ENCODE peak calls at places on chromosome 5, in eight cellular contexts. S is kidney; V is right lobe of liver; M is CD8-positive, alpha-beta T cell; U is psoas muscle; W is ovary; G is breast epithelium; I is hepatocyte. Q is an unnamed sample.
A peak's percentile ranks its signal among the peaks of the same experiment; 100 is the strongest.

GRCh38 chr5:80780761-80781285 is 126.0 kb upstream of the DHFR start:
- DNase-seq in I (no peak), S (no peak), G (no peak), U (no peak), M (no peak), V (no peak), W (no peak), Q (no peak)

GRCh38 chr5:10607666-10608442 is 44.0 kb downstream of the ANKRD33B start:
- DNase-seq in V (no peak), W (no peak), U (peak; percentile 64), G (no peak), I (peak; percentile 61), S (no peak), M (no peak), Q (no peak)

GRCh38 chr5:111238826-111239225 is 14.6 kb downstream of the CAMK4 start:
- DNase-seq in M (no peak), W (no peak), U (no peak), V (no peak), I (no peak), S (no peak), G (peak; percentile 23), Q (no peak)

GRCh38 chr5:10250804-10251276 is 760 bp downstream of the CCT5 start:
- DNase-seq in V (no peak), S (no peak), I (no peak), W (no peak), U (no peak), G (no peak), M (no peak), Q (no peak)

GRCh38 chr5:148033138-148033537 is 30.6 kb upstream of the SPINK5 start:
- DNase-seq in S (no peak), V (no peak), U (no peak), I (no peak), G (no peak), W (no peak), M (no peak), Q (no peak)

GRCh38 chr5:99122976-99123375 is 194.2 kb upstream of the CHD1 start:
- DNase-seq in S (no peak), W (no peak), I (no peak), V (no peak), M (no peak), U (no peak), G (no peak), Q (no peak)

GRCh38 chr5:157540707-157541451 is 34.7 kb downstream of the ADAM19 start:
- DNase-seq in M (no peak), S (peak; percentile 84), G (no peak), W (peak; percentile 23), I (no peak), V (peak; percentile 38), U (peak; percentile 72), Q (no peak)

GRCh38 chr5:90386099-90386710 is 23.4 kb downstream of the CETN3 start:
- DNase-seq in I (peak; percentile 28), G (no peak), W (no peak), M (no peak), V (no peak), S (no peak), U (no peak), Q (no peak)

GRCh38 chr5:106780355-106780754 is 890.4 kb downstream of the EFNA5 start:
- DNase-seq in W (no peak), U (no peak), S (no peak), G (no peak), I (no peak), V (no peak), M (no peak), Q (no peak)

GRCh38 chr5:132456553-132457361 is 33.8 kb downstream of the IRF1 start:
- DNase-seq in U (peak; percentile 82), I (no peak), W (no peak), M (peak; percentile 74), S (peak; percentile 84), G (peak; percentile 76), V (peak; percentile 76), Q (no peak)

GRCh38 chr5:132458651-132459030 is 31.9 kb downstream of the IRF1 start:
- DNase-seq in G (no peak), S (no peak), M (no peak), I (no peak), W (no peak), U (no peak), V (no peak), Q (no peak)

GRCh38 chr5:132457371-132458225 is 33.0 kb downstream of the IRF1 start:
- DNase-seq in U (peak; percentile 75), W (no peak), G (no peak), S (no peak), M (peak; percentile 58), I (no peak), V (no peak), Q (no peak)

GRCh38 chr5:132459031-132459982 is 31.3 kb downstream of the IRF1 start:
- DNase-seq in U (no peak), G (no peak), I (no peak), S (no peak), M (no peak), W (no peak), V (no peak), Q (peak; percentile 7)

GRCh38 chr5:132458226-132458560 is 32.4 kb downstream of the IRF1 start:
- DNase-seq in W (no peak), M (no peak), I (no peak), S (no peak), G (no peak), U (no peak), V (no peak), Q (no peak)
- H3K27ac ChIP-seq in W (no peak overlapping the region), M (peak overlapping the region; percentile 89), I (no peak overlapping the region), S (no peak overlapping the region), G (no peak overlapping the region), U (no peak overlapping the region), V (peak overlapping the region; percentile 79), Q (peak overlapping the region; percentile 58)

GRCh38 chr5:142798099-142798768 is 28.1 kb downstream of the ARHGAP26 start:
- DNase-seq in W (no peak), V (no peak), U (no peak), S (no peak), M (peak; percentile 26), I (no peak), G (no peak), Q (no peak)

GRCh38 chr5:142797420-142797819 is 27.2 kb downstream of the ARHGAP26 start:
- DNase-seq in W (no peak), V (no peak), I (no peak), S (no peak), U (no peak), M (no peak), G (no peak), Q (no peak)

GRCh38 chr5:142801495-142801871 is 31.3 kb downstream of the ARHGAP26 start:
- DNase-seq in W (no peak), M (no peak), V (no peak), S (no peak), I (no peak), G (no peak), U (no peak), Q (no peak)

GRCh38 chr5:142803428-142804111 is 33.4 kb downstream of the ARHGAP26 start:
- DNase-seq in U (peak; percentile 62), I (no peak), W (no peak), G (peak; percentile 53), V (no peak), S (no peak), M (no peak), Q (no peak)

GRCh38 chr5:142800776-142801494 is 30.8 kb downstream of the ARHGAP26 start:
- DNase-seq in S (no peak), M (peak; percentile 51), I (no peak), V (no peak), W (no peak), U (no peak), G (no peak), Q (no peak)
- H3K4me3 ChIP-seq in S (no peak overlapping the region), M (peak overlapping the region; percentile 4), I (no peak overlapping the region), V (no peak overlapping the region), W (no peak overlapping the region), U (no peak overlapping the region), G (no peak overlapping the region), Q (no peak overlapping the region)

GRCh38 chr5:1944408-1944807 is 61.7 kb upstream of the IRX4 start:
- DNase-seq in W (no peak), V (no peak), G (no peak), I (no peak), S (no peak), M (no peak), U (peak; percentile 19), Q (no peak)

GRCh38 chr5:1948111-1948510 is 65.4 kb upstream of the IRX4 start:
- DNase-seq in U (no peak), V (no peak), M (no peak), I (no peak), W (no peak), G (no peak), S (no peak), Q (no peak)

GRCh38 chr5:1945606-1946005 is 62.9 kb upstream of the IRX4 start:
- DNase-seq in G (no peak), U (peak; percentile 41), M (no peak), V (no peak), W (no peak), S (no peak), I (no peak), Q (no peak)

GRCh38 chr5:1946776-1947175 is 64.1 kb upstream of the IRX4 start:
- DNase-seq in V (no peak), M (no peak), U (no peak), S (no peak), W (no peak), I (no peak), G (no peak), Q (no peak)

GRCh38 chr5:1946122-1946677 is 63.5 kb upstream of the IRX4 start:
- DNase-seq in S (no peak), W (no peak), M (no peak), V (no peak), I (no peak), U (no peak), G (no peak), Q (no peak)
- H3K27ac ChIP-seq in S (no peak overlapping the region), W (no peak overlapping the region), M (no peak overlapping the region), V (no peak overlapping the region), I (no peak overlapping the region), U (no peak overlapping the region), G (no peak overlapping the region), Q (no peak overlapping the region)

DNA sequence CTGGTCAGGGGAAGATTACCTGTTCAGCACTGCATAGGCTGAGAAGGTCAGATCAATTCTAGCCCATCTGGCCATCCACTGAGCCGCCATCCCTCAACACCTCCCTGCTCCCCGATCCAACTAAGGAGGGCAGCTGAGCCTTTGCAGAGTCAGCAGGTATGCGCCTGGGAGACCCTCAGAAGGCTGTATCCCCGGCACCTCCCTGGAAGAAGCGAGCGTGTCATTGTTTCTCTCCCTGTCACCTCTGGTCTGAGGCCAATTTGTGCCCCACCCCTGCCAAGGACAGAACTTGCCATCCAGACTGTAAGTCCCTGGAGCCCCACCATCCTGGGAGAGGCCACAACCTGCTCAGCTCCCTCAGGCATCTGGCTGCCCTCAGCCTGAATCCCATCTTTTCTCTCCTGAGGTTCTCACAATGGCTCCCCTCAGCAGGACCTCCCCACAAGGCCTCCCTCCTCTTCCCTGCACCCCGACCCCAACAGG is 2.6 kb downstream of the CLTB start:
- DNase-seq in G (no peak), W (no peak), U (no peak), V (no peak), S (no peak), I (no peak), M (no peak), Q (no peak)
- H3K4me3 ChIP-seq in G (no peak overlapping the region), W (no peak overlapping the region), U (peak overlapping the region; percentile 96), V (no peak overlapping the region), S (no peak overlapping the region), I (no peak overlapping the region), M (no peak overlapping the region), Q (no peak overlapping the region)

Q was measured in RWPE2.